ENCODE peak calls at places on chromosomes 5 and 9, in eight cellular contexts. D is MM.1S, S is lower lobe of right lung, T is left ventricle myocardium inferior, G is ovary, L is sigmoid colon, O is breast epithelium, V is epithelial cell of esophagus. H is an unnamed sample.

GRCh38 chr5:55021465-55021864 is 2.6 kb upstream of the GZMK start:
- DNase-seq in D (no peak), S (no peak), T (no peak), G (no peak), L (no peak), O (no peak), V (no peak), H (no peak)

GRCh38 chr9:89791754-89792153 is 186.9 kb downstream of the GADD45G start:
- DNase-seq in D (no peak), S (peak), T (no peak), G (no peak), L (no peak), O (no peak), V (no peak), H (no peak)

GRCh38 chr9:136539427-136540412 is 6.1 kb downstream of the NOTCH1 start:
- DNase-seq in D (peak), S (peak), T (peak), G (no peak), L (peak), O (peak), V (peak), H (no peak)

GRCh38 chr9:111913159-111913558 is 16.5 kb downstream of the UGCG start:
- DNase-seq in D (no peak), S (no peak), T (no peak), G (no peak), L (no peak), O (no peak), V (no peak), H (no peak)

GRCh38 chr5:138700581-138701362 is 52.5 kb upstream of the CTNNA1 start:
- DNase-seq in D (no peak), S (no peak), T (no peak), G (no peak), L (no peak), O (no peak), V (no peak), H (no peak)

GRCh38 chr5:23684103-23684502 is 176.7 kb downstream of the PRDM9 start:
- DNase-seq in D (no peak), S (no peak), T (no peak), G (no peak), L (no peak), O (no peak), V (no peak), H (no peak)

GRCh38 chr5:36452394-36453100 is 150.8 kb upstream of the RANBP3L start:
- DNase-seq in D (no peak), S (no peak), T (no peak), G (no peak), L (no peak), O (no peak), V (peak), H (no peak)

GRCh38 chr9:28301281-28301680 is 728.0 kb upstream of the C9orf72 start:
- DNase-seq in D (no peak), S (no peak), T (no peak), G (no peak), L (no peak), O (no peak), V (peak), H (no peak)

GRCh38 chr9:89466451-89467277 is 31.2 kb downstream of the SEMA4D start:
- DNase-seq in D (no peak), S (no peak), T (no peak), G (no peak), L (peak), O (no peak), V (no peak), H (no peak)

GRCh38 chr5:56175465-56175864 is 57.7 kb downstream of the ANKRD55 start:
- DNase-seq in D (no peak), S (no peak), T (no peak), G (no peak), L (peak), O (no peak), V (peak), H (peak)

GRCh38 chr5:168214071-168214470 is 77.4 kb upstream of the WWC1 start:
- DNase-seq in D (no peak), S (no peak), T (no peak), G (no peak), L (no peak), O (no peak), V (no peak), H (no peak)

GRCh38 chr9:24416136-24416535 is 129.6 kb downstream of the IZUMO3 start:
- DNase-seq in D (no peak), S (no peak), T (no peak), G (no peak), L (no peak), O (no peak), V (peak), H (no peak)

GRCh38 chr5:140341591-140341990 is 4.8 kb downstream of the HBEGF start:
- DNase-seq in D (no peak), S (no peak), T (peak), G (no peak), L (peak), O (no peak), V (peak), H (no peak)

GRCh38 chr9:136489731-136490130 is 6.9 kb upstream of the SEC16A start:
- DNase-seq in D (no peak), S (no peak), T (no peak), G (no peak), L (no peak), O (no peak), V (no peak), H (no peak)

GRCh38 chr5:176416123-176416924 is at the start of gene CLTB:
- DNase-seq in D (peak), S (peak), T (peak), G (peak), L (peak), O (peak), V (peak), H (peak)

GRCh38 chr5:76401801-76402250 is 1.3 kb upstream of the IQGAP2 start:
- DNase-seq in D (peak), S (peak), T (no peak), G (no peak), L (no peak), O (no peak), V (no peak), H (no peak)

GRCh38 chr5:76099756-76100155 is 16.6 kb downstream of the SV2C start:
- DNase-seq in D (peak), S (no peak), T (no peak), G (no peak), L (no peak), O (no peak), V (no peak), H (no peak)

GRCh38 chr5:171336486-171337206 is 27.6 kb downstream of the TLX3 start:
- DNase-seq in D (peak), S (no peak), T (no peak), G (no peak), L (no peak), O (no peak), V (peak), H (peak)

GRCh38 chr5:171340491-171340890 is 31.4 kb downstream of the TLX3 start:
- DNase-seq in D (no peak), S (no peak), T (no peak), G (no peak), L (no peak), O (no peak), V (no peak), H (no peak)

GRCh38 chr5:171335616-171336015 is 26.6 kb downstream of the TLX3 start:
- DNase-seq in D (no peak), S (no peak), T (no peak), G (no peak), L (no peak), O (no peak), V (no peak), H (no peak)

GRCh38 chr5:171340042-171340441 is 31.0 kb downstream of the TLX3 start:
- DNase-seq in D (no peak), S (no peak), T (no peak), G (no peak), L (no peak), O (no peak), V (no peak), H (no peak)

DNA sequence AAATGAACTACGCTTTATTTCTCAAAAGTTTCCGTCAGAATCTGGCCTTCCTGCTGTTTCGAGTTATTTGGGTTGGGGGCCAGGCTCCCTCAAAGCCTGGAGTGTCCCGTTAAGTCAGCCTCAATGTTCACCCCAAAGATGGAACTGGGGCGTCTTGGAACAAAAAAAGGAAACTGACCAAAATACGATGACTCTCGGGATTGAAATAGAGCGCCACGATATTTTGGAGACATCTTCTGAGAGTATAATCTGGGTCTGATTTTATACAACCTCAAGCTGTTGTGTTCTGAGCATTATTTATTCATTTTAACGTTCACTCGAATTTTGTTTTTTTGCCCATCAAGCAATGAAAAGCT is 28.1 kb downstream of the TLX3 start:
- DNase-seq in D (no peak), S (no peak), T (no peak), G (no peak), L (no peak), O (no peak), V (no peak), H (no peak)
- H3K4me3 ChIP-seq in D (peak), S (peak), T (peak), G (no peak), L (no peak), O (peak), V (peak), H (peak)

GRCh38 chr9:127742435-127743088 is 7.5 kb upstream of the TOR2A start:
- DNase-seq in D (no peak), S (no peak), T (no peak), G (peak), L (peak), O (no peak), V (peak), H (peak)
- H3K4me3 ChIP-seq in D (no peak), S (peak), T (peak), G (peak), L (no peak), O (no peak), V (no peak), H (peak)

DNA sequence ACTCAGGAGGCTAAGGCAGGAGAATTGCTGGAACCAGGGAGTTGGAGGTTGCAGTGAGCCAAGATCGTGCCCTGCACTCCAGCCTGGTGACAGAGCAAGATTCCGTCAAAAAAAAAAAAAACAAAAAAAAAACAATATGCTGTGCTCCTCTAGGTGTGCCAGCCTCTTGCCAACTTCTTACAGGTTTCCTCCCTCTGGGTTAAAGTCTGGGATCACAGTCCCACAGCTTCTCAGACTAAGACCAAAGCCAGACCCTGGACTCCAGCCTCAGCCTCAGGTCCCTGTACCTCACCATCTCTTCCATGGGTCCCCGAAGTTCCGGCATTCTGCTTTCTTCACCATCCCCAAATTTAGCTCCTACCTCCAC is 180.8 kb upstream of the MVB12B start:
- DNase-seq in D (no peak), S (no peak), T (no peak), G (peak), L (no peak), O (no peak), V (no peak), H (no peak)
- H3K4me3 ChIP-seq in D (no peak), S (no peak), T (no peak), G (no peak), L (no peak), O (no peak), V (no peak), H (no peak)

GRCh38 chr5:150497274-150497988 is 10.5 kb upstream of the NDST1 start:
- DNase-seq in D (no peak), S (no peak), T (peak), G (peak), L (peak), O (peak), V (peak), H (no peak)
- H3K4me3 ChIP-seq in D (no peak), S (no peak), T (no peak), G (no peak), L (no peak), O (no peak), V (peak), H (no peak)

DNA sequence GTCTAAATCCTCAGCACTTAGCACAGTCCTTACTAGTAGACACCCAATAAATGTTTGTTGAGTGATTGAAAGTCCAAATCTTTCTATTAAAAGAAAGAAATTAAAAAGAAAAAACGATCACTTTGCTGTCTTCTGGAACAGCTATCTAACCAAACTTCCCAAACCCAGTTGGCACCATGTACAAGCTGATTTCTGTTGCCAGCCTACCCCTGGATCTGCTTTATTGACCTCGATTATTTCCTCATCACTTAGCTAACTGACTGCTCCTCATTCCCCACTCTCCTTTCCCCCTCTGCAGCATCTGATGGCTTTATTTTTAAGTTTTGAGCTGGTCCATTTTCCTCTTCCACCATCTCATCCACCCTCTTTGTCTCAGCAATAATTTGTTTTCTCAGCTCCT is 209.6 kb downstream of the ENC1 start:
- DNase-seq in D (no peak), S (no peak), T (no peak), G (no peak), L (no peak), O (no peak), V (no peak), H (no peak)
- H3K4me3 ChIP-seq in D (no peak), S (no peak), T (no peak), G (no peak), L (no peak), O (no peak), V (no peak), H (no peak)

GRCh38 chr9:35687972-35688557 is 1.7 kb downstream of the TPM2 start:
- DNase-seq in D (no peak), S (no peak), T (peak), G (no peak), L (no peak), O (no peak), V (no peak), H (no peak)
- H3K4me3 ChIP-seq in D (no peak), S (peak), T (peak), G (peak), L (peak), O (peak), V (peak), H (peak)

DNA sequence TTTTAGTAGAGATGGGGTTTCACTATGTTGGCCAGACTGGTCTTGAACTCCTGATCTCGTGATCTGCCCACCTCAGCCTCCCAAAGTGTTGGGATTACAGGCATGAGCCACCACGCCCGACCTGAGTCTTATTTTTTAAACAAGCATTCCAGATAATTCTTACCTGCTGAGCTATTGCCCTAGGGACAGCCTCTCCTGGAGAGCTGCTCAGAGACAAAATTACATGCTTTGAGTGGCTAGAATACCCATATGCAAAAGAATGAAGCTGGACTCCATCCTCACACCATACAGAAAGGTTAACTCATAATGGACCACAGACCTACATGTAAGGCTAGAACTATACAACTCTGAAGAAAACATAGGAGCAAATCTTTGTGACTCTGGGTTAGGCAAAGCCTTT is 41.6 kb downstream of the GTF3C4 start:
- DNase-seq in D (no peak), S (no peak), T (no peak), G (no peak), L (no peak), O (no peak), V (no peak), H (no peak)
- H3K4me3 ChIP-seq in D (no peak), S (no peak), T (no peak), G (no peak), L (no peak), O (no peak), V (no peak), H (no peak)

H was measured in astrocyte of the cerebellum.